ENCODE peak calls at places on chromosome 7, in four cellular contexts. L, O, N and Y are unnamed samples.

GRCh38 chr7:101121996-101122932 is 4.6 kb upstream of the SERPINE1 start:
- DNase-seq in L (peak; percentile 99), O (peak; percentile 88), N (peak; percentile 87), Y (no peak)

GRCh38 chr7:132402096-132402495 is 174.2 kb downstream of the PLXNA4 start:
- DNase-seq in L (no peak), O (no peak), N (no peak), Y (no peak)

GRCh38 chr7:2169923-2170575 is 62.7 kb downstream of the MAD1L1 start:
- DNase-seq in L (no peak), O (no peak), N (no peak), Y (no peak)

GRCh38 chr7:152780935-152781334 is 21.4 kb downstream of the ACTR3B start:
- DNase-seq in L (no peak), O (no peak), N (no peak), Y (no peak)

GRCh38 chr7:135708041-135708440 is 19.9 kb downstream of the SLC13A4 start:
- DNase-seq in L (no peak), O (no peak), N (no peak), Y (no peak)

GRCh38 chr7:74717889-74718288 is 55.9 kb upstream of the NCF1 start:
- DNase-seq in L (no peak), O (no peak), N (no peak), Y (no peak)

GRCh38 chr7:157949711-157950110 is 612.9 kb downstream of the DNAJB6 start:
- DNase-seq in L (no peak), O (no peak), N (peak; percentile 82), Y (no peak)

GRCh38 chr7:145293793-145294153 is 457.9 kb upstream of the TPK1 start:
- DNase-seq in L (no peak), O (no peak), N (no peak), Y (no peak)

GRCh38 chr7:117872565-117873055 is 631 bp downstream of the CTTNBP2 start:
- DNase-seq in L (no peak), O (peak; percentile 64), N (no peak), Y (no peak)

GRCh38 chr7:131219277-131220041 is 108.2 kb upstream of the MKLN1 start:
- DNase-seq in L (peak; percentile 51), O (no peak), N (no peak), Y (peak; percentile 78)

GRCh38 chr7:47648301-47648900 is 66.5 kb upstream of the TNS3 start:
- DNase-seq in L (peak; percentile 81), O (no peak), N (no peak), Y (no peak)

GRCh38 chr7:54354436-54354835 is 187.7 kb upstream of the VSTM2A start:
- DNase-seq in L (no peak), O (no peak), N (peak; percentile 22), Y (no peak)

GRCh38 chr7:90209776-90210175 is 1.8 kb upstream of the STEAP2 start:
- DNase-seq in L (peak; percentile 28), O (no peak), N (no peak), Y (no peak)

DNA sequence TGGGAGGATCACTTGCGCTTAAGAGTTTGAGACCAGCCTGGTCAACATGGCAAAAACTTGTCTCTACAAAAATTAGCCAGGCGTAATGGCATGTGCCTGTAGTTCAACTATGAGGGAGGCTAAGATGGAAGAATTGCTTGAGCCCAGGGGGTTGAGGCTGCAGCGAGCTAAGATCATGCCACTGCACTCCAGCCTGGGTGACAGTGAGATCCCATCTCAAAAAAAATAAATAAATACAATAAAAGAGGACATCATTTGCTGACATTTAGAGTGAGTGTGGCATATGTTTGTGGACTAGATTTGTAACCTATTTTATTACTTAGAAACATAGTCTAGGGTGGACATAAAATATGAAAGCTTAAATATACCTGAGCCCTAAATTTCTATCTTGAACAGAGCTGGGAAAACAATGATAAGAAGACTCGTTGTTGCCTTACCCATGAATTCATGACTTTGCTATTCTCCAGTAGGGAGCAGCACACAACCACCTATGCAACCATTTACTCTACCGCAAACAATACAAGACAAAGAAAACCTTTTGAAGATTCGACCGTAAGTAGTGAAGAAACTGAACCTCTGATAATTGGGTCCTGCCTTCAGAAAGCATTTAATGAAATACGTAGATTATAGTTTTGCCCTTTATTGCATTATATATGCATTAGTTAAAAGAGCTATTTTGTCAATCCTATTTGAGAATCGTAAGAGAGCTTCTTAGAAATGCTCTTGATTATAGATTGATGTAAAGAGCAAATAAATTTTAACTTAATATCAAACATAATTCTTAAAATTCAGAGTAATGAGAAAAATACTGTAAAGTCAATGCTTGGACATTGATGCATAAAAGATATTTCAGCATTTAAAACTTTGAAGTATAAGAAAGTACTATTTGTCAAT is 83.5 kb downstream of the GNAT3 start:
- DNase-seq in L (peak; percentile 84), O (peak; percentile 52), N (peak; percentile 73), Y (no peak)
- TF ChIP-seq CTCF in L (peak; percentile 76), O (peak; percentile 74), N (peak; percentile 92), Y (peak; percentile 84)

GRCh38 chr7:139982927-139983925 is 79.5 kb downstream of the PARP12 start:
- DNase-seq in L (no peak), O (no peak), N (no peak), Y (no peak)
- TF ChIP-seq CTCF in L (no peak), O (no peak), N (no peak), Y (no peak)

GRCh38 chr7:14123923-14124322 is 134.5 kb upstream of the ETV1 start:
- DNase-seq in L (no peak), O (no peak), N (no peak), Y (no peak)

DNA sequence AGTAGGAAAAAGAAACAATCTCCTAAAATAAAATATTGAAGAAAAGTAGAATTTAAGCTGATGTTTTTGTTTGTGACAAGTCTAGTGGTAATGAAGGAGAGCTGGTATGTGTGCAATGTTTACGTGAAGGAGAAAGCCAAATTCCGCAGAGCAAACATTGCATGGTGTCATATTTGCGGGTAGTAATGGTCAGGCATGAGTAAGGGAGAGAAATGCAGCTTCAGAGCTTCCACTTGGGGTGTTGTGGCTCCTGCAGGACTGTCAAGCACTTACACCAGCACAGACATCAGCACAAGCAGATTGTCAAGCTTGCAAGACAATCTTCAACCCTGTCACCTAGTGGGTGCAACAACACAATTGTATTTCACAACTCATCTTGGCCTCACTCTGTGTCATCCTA is 136.5 kb upstream of the ETV1 start:
- DNase-seq in L (peak; percentile 4), O (no peak), N (no peak), Y (no peak)
- TF ChIP-seq CTCF in L (no peak), O (no peak), N (no peak), Y (no peak)

GRCh38 chr7:106521115-106521514 is 139.8 kb downstream of the CCDC71L start:
- DNase-seq in L (no peak), O (no peak), N (peak; percentile 10), Y (no peak)
- TF ChIP-seq CTCF in L (no peak), O (no peak), N (peak; percentile 45), Y (no peak)

GRCh38 chr7:50479743-50480517 is 29.8 kb upstream of the FIGNL1 start:
- DNase-seq in L (no peak), O (no peak), N (no peak), Y (no peak)
- TF ChIP-seq CTCF in L (no peak), O (no peak), N (no peak), Y (no peak)

GRCh38 chr7:42084263-42084662 is 152.7 kb downstream of the GLI3 start:
- DNase-seq in L (no peak), O (no peak), N (no peak), Y (no peak)

GRCh38 chr7:42082144-42082543 is 154.9 kb downstream of the GLI3 start:
- DNase-seq in L (peak; percentile 51), O (no peak), N (no peak), Y (no peak)

GRCh38 chr7:42083284-42083683 is 153.7 kb downstream of the GLI3 start:
- DNase-seq in L (no peak), O (no peak), N (no peak), Y (no peak)

GRCh38 chr7:42080831-42081230 is 156.2 kb downstream of the GLI3 start:
- DNase-seq in L (no peak), O (no peak), N (no peak), Y (peak; percentile 69)

GRCh38 chr7:42081672-42082071 is 155.3 kb downstream of the GLI3 start:
- DNase-seq in L (no peak), O (no peak), N (no peak), Y (no peak)
- TF ChIP-seq CTCF in L (no peak), O (no peak), N (no peak), Y (no peak)

GRCh38 chr7:95303501-95303900 is 20.8 kb downstream of the PON1 start:
- DNase-seq in L (no peak), O (no peak), N (no peak), Y (no peak)
- TF ChIP-seq CTCF in L (no peak), O (no peak), N (no peak), Y (no peak)